ENCODE peak calls at places on chromosomes 6 and 20, in five cellular contexts. B is epithelial cell of esophagus, S is stomach, T is heart left ventricle, Y is LNCaP clone FGC. U is an unnamed sample.

GRCh38 chr6:35089935-35090505 is 51.1 kb downstream of the TCP11 start:
- DNase-seq in B (peak), S (peak), T (no peak), Y (no peak), U (peak)

GRCh38 chr20:59971428-59971827 is 13.2 kb downstream of the CDH26 start:
- DNase-seq in B (peak), S (no peak), T (no peak), Y (no peak), U (no peak)

GRCh38 chr20:11845311-11845710 is 72.4 kb upstream of the BTBD3 start:
- DNase-seq in B (no peak), S (no peak), T (no peak), Y (no peak), U (no peak)

GRCh38 chr6:130365166-130366010 is 429 bp upstream of the TMEM200A start:
- DNase-seq in B (peak), S (peak), T (peak), Y (no peak), U (peak)

GRCh38 chr6:3617192-3617631 is 134.3 kb downstream of the PXDC1 start:
- DNase-seq in B (no peak), S (no peak), T (no peak), Y (no peak), U (no peak)

GRCh38 chr6:75023634-75024033 is 182.2 kb downstream of the COL12A1 start:
- DNase-seq in B (peak), S (no peak), T (no peak), Y (no peak), U (no peak)

GRCh38 chr6:22343864-22344263 is 47.0 kb upstream of the PRL start:
- DNase-seq in B (peak), S (no peak), T (no peak), Y (no peak), U (no peak)

GRCh38 chr6:37021356-37022129 is 16.1 kb downstream of the FGD2 start:
- DNase-seq in B (peak), S (no peak), T (no peak), Y (no peak), U (no peak)

GRCh38 chr6:135497412-135498177 is at the start of gene AHI1:
- DNase-seq in B (peak), S (peak), T (peak), Y (peak), U (peak)

GRCh38 chr6:3504354-3504753 is 47.5 kb upstream of the SLC22A23 start:
- DNase-seq in B (no peak), S (no peak), T (no peak), Y (no peak), U (no peak)

GRCh38 chr6:3294921-3295871 is 36.4 kb downstream of the PSMG4 start:
- DNase-seq in B (no peak), S (no peak), T (no peak), Y (no peak), U (no peak)

GRCh38 chr20:17856024-17856564 is 112.5 kb downstream of the SNX5 start:
- DNase-seq in B (no peak), S (peak), T (no peak), Y (no peak), U (no peak)

GRCh38 chr6:16061833-16062232 is 67.1 kb upstream of the MYLIP start:
- DNase-seq in B (no peak), S (no peak), T (no peak), Y (no peak), U (no peak)

GRCh38 chr20:44600301-44600700 is 17.9 kb downstream of the PKIG start:
- DNase-seq in B (no peak), S (no peak), T (no peak), Y (no peak), U (no peak)

GRCh38 chr20:21715193-21715881 is 9.9 kb downstream of the PAX1 start:
- DNase-seq in B (no peak), S (no peak), T (no peak), Y (no peak), U (no peak)

GRCh38 chr6:43627008-43627825 is 1.8 kb downstream of the GTPBP2 start:
- DNase-seq in B (peak), S (peak), T (no peak), Y (peak), U (peak)

GRCh38 chr6:111957623-111958315 is 84.5 kb upstream of the FYN start:
- DNase-seq in B (no peak), S (no peak), T (no peak), Y (no peak), U (no peak)

GRCh38 chr6:43786664-43787329 is 16.8 kb downstream of the VEGFA start:
- DNase-seq in B (no peak), S (no peak), T (no peak), Y (no peak), U (no peak)

GRCh38 chr6:163645560-163645959 is 231.0 kb downstream of the QKI start:
- DNase-seq in B (peak), S (no peak), T (no peak), Y (no peak), U (no peak)

GRCh38 chr6:135686784-135687301 is 164.7 kb upstream of the PDE7B start:
- DNase-seq in B (peak), S (no peak), T (no peak), Y (no peak), U (no peak)

GRCh38 chr6:11011787-11012234 is 32.3 kb downstream of the ELOVL2 start:
- DNase-seq in B (peak), S (peak), T (no peak), Y (no peak), U (no peak)

GRCh38 chr6:11012295-11012754 is 31.8 kb downstream of the ELOVL2 start:
- DNase-seq in B (no peak), S (no peak), T (no peak), Y (no peak), U (no peak)

GRCh38 chr6:11012976-11013375 is 31.1 kb downstream of the ELOVL2 start:
- DNase-seq in B (no peak), S (no peak), T (no peak), Y (no peak), U (no peak)

GRCh38 chr6:11016452-11016851 is 27.7 kb downstream of the ELOVL2 start:
- DNase-seq in B (no peak), S (no peak), T (no peak), Y (no peak), U (no peak)

DNA sequence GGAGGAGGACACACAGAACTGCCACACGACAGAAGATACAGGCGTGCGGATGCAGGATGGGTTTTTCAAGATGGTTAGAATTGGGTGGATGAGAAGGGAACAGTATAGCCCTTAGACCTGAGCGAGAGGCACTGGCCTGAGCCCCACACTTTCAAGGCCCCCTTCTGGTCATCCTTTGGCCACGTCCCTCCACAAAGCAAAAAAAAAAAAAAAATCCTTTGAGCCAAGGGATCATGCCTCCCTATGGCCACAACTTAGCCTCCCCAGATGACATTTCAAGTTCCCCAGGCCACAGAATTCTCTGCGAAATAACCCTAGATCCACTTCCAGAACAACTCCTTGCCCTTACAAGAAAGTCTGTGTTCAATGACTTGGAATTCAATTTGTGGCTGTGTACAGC is 30.4 kb downstream of the ELOVL2 start:
- DNase-seq in B (no peak), S (no peak), T (no peak), Y (no peak), U (no peak)
- TF ChIP-seq CTCF in B (no peak), S (no peak), T (no peak), Y (no peak), U (no peak)

GRCh38 chr6:142953373-142954273 is 8.6 kb upstream of the HIVEP2 start:
- DNase-seq in B (no peak), S (no peak), T (no peak), Y (no peak), U (no peak)
- TF ChIP-seq CTCF in B (no peak), S (no peak), T (no peak), Y (no peak), U (no peak)

DNA sequence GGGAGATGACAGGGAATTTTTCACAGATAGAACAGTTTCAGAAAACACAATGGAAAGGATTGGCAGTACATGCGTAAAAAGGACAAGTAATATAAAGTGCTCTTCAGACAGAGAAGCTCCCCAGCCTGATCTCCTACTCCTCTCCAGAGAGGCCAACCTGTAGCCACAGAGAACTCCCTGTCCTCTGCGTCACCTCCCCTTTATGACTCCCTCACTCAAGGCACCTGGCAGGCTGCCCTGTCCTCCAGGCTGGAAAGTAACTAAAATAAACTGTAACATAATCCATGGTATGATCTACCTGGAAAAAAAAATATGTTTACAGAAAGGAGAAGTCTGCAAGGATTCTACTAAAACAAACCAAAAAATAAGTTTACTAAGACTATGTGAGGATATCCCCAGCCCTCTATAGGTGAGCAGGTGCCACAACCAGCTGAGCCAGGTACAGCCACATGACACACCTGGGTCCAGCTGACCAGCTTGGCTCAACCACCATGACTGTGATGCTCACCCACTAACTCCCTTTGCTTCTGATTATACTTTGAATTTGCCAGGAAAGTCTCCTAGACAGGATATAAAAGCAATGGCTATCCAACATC is 29.2 kb downstream of the MBOAT1 start:
- DNase-seq in B (peak), S (peak), T (peak), Y (peak), U (no peak)
- TF ChIP-seq CTCF in B (peak), S (no peak), T (no peak), Y (no peak), U (no peak)

GRCh38 chr20:13221673-13222318 is 722 bp downstream of the ISM1 start:
- DNase-seq in B (peak), S (no peak), T (peak), Y (peak), U (no peak)
- TF ChIP-seq CTCF in B (peak), S (no peak), T (no peak), Y (peak), U (peak)

DNA sequence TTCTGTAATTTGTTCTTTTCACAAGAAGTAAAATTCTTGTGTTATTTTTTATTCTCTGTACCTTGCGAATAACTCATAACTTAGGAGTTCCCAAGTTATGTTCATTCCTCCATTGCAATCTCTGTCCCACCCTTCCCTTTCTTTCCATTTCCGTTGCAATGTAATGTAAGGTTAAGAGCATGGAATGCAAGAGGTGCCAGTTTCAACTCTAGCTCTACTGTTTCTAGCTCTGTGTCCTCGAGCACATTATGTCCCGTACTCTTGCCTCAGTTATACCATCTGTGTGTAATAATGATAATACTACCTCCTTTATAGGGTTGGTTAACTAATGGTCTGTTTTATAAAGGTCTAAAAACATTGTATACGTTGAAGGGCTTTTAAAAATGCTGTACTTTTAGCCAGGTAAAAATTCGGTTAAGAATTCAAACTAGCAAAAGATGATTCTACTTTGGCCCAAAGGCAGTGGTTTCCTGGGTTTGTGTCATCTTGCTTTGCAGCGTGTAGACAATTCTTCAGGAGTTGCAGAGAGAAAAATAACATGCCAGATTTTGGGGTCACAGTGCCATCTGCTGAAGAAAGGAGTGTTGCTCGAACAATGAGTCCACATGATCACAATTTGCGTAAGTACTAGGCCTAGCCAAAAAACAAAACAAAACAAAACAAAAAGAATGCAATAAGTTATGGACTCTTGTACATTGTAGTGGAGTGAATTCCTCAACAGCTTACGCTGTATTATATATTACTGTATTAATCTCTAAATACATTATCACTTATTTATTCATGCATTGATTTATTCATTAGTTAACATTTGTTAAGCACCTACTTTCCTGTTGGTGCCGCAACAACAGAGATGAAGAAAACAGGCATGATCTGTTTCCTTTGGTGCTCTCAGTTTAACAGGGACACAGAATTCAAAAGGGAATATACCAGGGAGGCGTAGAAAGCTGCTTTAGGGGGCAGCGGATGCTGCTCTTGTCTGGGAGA is 10.0 kb upstream of the PFDN4 start:
- DNase-seq in B (peak), S (no peak), T (no peak), Y (no peak), U (no peak)
- TF ChIP-seq CTCF in B (peak), S (no peak), T (no peak), Y (peak), U (no peak)

GRCh38 chr6:34072727-34073126 is 73.2 kb downstream of the GRM4 start:
- DNase-seq in B (no peak), S (no peak), T (no peak), Y (no peak), U (no peak)

GRCh38 chr6:34073504-34073903 is 72.4 kb downstream of the GRM4 start:
- DNase-seq in B (no peak), S (no peak), T (no peak), Y (no peak), U (no peak)

GRCh38 chr6:34071884-34072379 is 74.0 kb downstream of the GRM4 start:
- DNase-seq in B (no peak), S (no peak), T (no peak), Y (no peak), U (no peak)

GRCh38 chr6:34075906-34076305 is 70.0 kb downstream of the GRM4 start:
- DNase-seq in B (no peak), S (no peak), T (no peak), Y (no peak), U (no peak)

GRCh38 chr6:34074064-34074739 is 71.7 kb downstream of the GRM4 start:
- DNase-seq in B (no peak), S (no peak), T (no peak), Y (no peak), U (no peak)
- TF ChIP-seq CTCF in B (peak), S (no peak), T (no peak), Y (no peak), U (no peak)

DNA sequence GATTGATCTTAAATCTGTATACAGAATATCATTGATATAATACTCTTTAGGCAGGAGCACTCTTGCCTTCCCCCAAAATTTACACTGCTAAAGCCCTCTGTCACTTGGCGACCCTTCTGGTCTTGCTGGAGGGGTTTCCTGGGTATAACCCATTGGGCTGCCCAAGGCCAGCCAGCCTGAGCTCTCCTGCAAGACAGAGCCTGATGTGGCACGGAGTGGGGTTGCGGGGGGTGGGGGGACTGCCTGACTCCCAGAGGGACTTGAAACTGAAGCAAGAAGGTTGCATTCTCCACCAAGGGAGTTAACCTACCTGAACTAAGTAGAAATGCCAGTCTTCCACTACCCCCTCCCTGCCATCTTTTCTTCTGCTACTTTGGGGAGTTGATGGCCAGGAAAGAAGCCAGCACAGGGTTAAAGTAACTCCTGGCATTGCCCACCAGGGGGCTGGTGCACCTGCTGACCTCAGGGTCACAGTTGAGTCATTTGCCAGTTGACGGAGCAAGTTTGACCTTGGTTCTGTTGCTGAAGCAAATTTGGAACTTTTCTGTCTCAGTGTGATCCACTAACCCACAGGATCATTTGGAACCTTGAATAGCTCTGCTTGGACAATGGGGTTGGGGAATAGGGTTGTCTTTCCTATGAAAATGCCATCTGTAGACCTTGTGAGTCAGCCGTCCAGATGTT is 79.4 kb downstream of the ASXL1 start:
- DNase-seq in B (no peak), S (no peak), T (no peak), Y (no peak), U (peak)
- TF ChIP-seq CTCF in B (no peak), S (no peak), T (no peak), Y (no peak), U (peak)

GRCh38 chr20:54102543-54102942 is 32.1 kb upstream of the BCAS1 start:
- DNase-seq in B (no peak), S (no peak), T (no peak), Y (no peak), U (no peak)

GRCh38 chr20:54106162-54106561 is 35.8 kb upstream of the BCAS1 start:
- DNase-seq in B (no peak), S (no peak), T (no peak), Y (no peak), U (no peak)

GRCh38 chr20:54105653-54106052 is 35.3 kb upstream of the BCAS1 start:
- DNase-seq in B (peak), S (no peak), T (no peak), Y (no peak), U (no peak)

GRCh38 chr20:54103067-54103761 is 32.8 kb upstream of the BCAS1 start:
- DNase-seq in B (peak), S (peak), T (peak), Y (no peak), U (peak)

GRCh38 chr20:54103762-54104600 is 33.6 kb upstream of the BCAS1 start:
- DNase-seq in B (no peak), S (no peak), T (no peak), Y (no peak), U (no peak)
- TF ChIP-seq CTCF in B (no peak), S (no peak), T (no peak), Y (no peak), U (no peak)

U was measured in osteocyte.